ENCODE peak calls at places on chromosome 21, in four cellular contexts. G, X, R and O are unnamed samples.

GRCh38 chr21:41304068-41304720 is 12.4 kb upstream of the FAM3B start:
- DNase-seq in G (no peak), X (no peak), R (no peak), O (no peak)

GRCh38 chr21:14787312-14787711 is 241.2 kb upstream of the SAMSN1 start:
- DNase-seq in G (no peak), X (no peak), R (no peak), O (no peak)

GRCh38 chr21:46633561-46633960 is 1.9 kb upstream of the PRMT2 start:
- DNase-seq in G (no peak), X (no peak), R (no peak), O (no peak)

GRCh38 chr21:31545036-31545435 is 114.5 kb upstream of the SOD1 start:
- DNase-seq in G (no peak), X (no peak), R (no peak), O (no peak)

GRCh38 chr21:38386967-38387366 is 111.3 kb downstream of the ERG start:
- DNase-seq in G (no peak), X (no peak), R (no peak), O (no peak)

GRCh38 chr21:27422435-27422834 is 455.5 kb upstream of the ADAMTS5 start:
- DNase-seq in G (no peak), X (no peak), R (no peak), O (no peak)

GRCh38 chr21:36709030-36709867 is 10.3 kb downstream of the SIM2 start:
- DNase-seq in G (no peak), X (no peak), R (no peak), O (peak; percentile 84)

GRCh38 chr21:42685036-42685435 is 31.6 kb downstream of the PDE9A start:
- DNase-seq in G (no peak), X (no peak), R (no peak), O (no peak)

GRCh38 chr21:44887807-44888580 is 14.5 kb upstream of the PTTG1IP start:
- DNase-seq in G (no peak), X (no peak), R (no peak), O (no peak)

GRCh38 chr21:29481641-29482040 is 182.9 kb downstream of the BACH1 start:
- DNase-seq in G (no peak), X (no peak), R (peak; percentile 42), O (no peak)